ENCODE peak calls at places on chromosomes 11 and 22, in nine cellular contexts. T, N, I, K, W, D, H, R and O are unnamed samples.

GRCh38 chr11:108685419-108686161 is 20.7 kb downstream of the DDX10 start:
- DNase-seq in I (no peak), R (no peak), D (no peak), W (no peak), K (no peak), H (no peak), T (no peak), N (no peak), O (no peak)

GRCh38 chr11:17206448-17206847 is 1.3 kb downstream of the PIK3C2A start:
- DNase-seq in I (no peak), D (no peak), R (no peak), T (no peak), W (no peak), H (no peak), K (no peak), N (no peak), O (no peak)

GRCh38 chr11:108115495-108116140 is 5.7 kb upstream of the ACAT1 start:
- DNase-seq in R (peak), W (peak), D (no peak), H (peak), I (no peak), T (peak), K (peak), N (peak), O (peak)

GRCh38 chr22:26552466-26552865 is 37.5 kb downstream of the TPST2 start:
- DNase-seq in H (no peak), D (no peak), N (peak), K (no peak), R (no peak), W (no peak), I (no peak), T (no peak), O (no peak)

GRCh38 chr22:42376721-42377177 is 55.5 kb downstream of the NFAM1 start:
- DNase-seq in I (peak), N (no peak), R (no peak), K (peak), H (no peak), W (peak), D (peak), T (peak), O (peak)

GRCh38 chr11:1400168-1401000 is 10.7 kb downstream of the BRSK2 start:
- DNase-seq in H (no peak), T (no peak), I (no peak), R (no peak), N (no peak), W (no peak), K (no peak), D (no peak), O (no peak)

GRCh38 chr11:29310016-29310415 is 706.8 kb downstream of the KCNA4 start:
- DNase-seq in D (no peak), K (no peak), T (no peak), H (no peak), W (no peak), I (no peak), R (no peak), N (no peak), O (no peak)

GRCh38 chr11:61472868-61473267 is 35.7 kb upstream of the LRRC10B start:
- DNase-seq in T (no peak), D (no peak), K (peak), W (no peak), N (no peak), I (no peak), H (no peak), R (peak), O (no peak)

GRCh38 chr11:73401217-73401923 is 25.2 kb downstream of the RELT start:
- DNase-seq in I (no peak), R (no peak), K (no peak), T (no peak), D (peak), N (peak), W (no peak), H (no peak), O (no peak)

GRCh38 chr11:3008746-3009336 is 16.7 kb upstream of the NAP1L4 start:
- DNase-seq in T (no peak), D (no peak), I (no peak), W (no peak), N (no peak), H (no peak), R (no peak), K (no peak), O (no peak)

GRCh38 chr11:972812-973211 is 47.1 kb downstream of the AP2A2 start:
- DNase-seq in D (no peak), I (no peak), H (no peak), W (no peak), R (no peak), K (no peak), N (no peak), T (no peak), O (no peak)